ENCODE peak calls at places on chromosomes 13 and 19, in eight cellular contexts. U is fibroblast of lung, B is psoas muscle, V is tibial nerve, Q is cardiac muscle cell, O is left ventricle myocardium inferior, L is fibroblast of mammary gland, H is esophagus squamous epithelium. X is an unnamed sample.

GRCh38 chr13:89432997-89433396 is 1761.8 kb downstream of the SLITRK5 start:
- DNase-seq in U (no peak), B (no peak), V (no peak), Q (no peak), O (no peak), L (no peak), H (no peak), X (peak)

GRCh38 chr19:10454267-10454666 is 33.9 kb downstream of the PDE4A start:
- DNase-seq in U (no peak), B (no peak), V (no peak), Q (peak), O (no peak), L (peak), H (no peak), X (peak)

GRCh38 chr13:42990147-42990990 is 1.7 kb downstream of the EPSTI1 start:
- DNase-seq in U (peak), B (no peak), V (no peak), Q (peak), O (no peak), L (peak), H (no peak), X (no peak)

GRCh38 chr13:46569471-46569870 is 16.5 kb downstream of the LRCH1 start:
- DNase-seq in U (no peak), B (no peak), V (no peak), Q (no peak), O (no peak), L (no peak), H (no peak), X (no peak)

GRCh38 chr19:15282311-15282705 is 50.0 kb downstream of the BRD4 start:
- DNase-seq in U (no peak), B (no peak), V (no peak), Q (no peak), O (no peak), L (no peak), H (no peak), X (no peak)

GRCh38 chr13:65830411-65831172 is 1399.5 kb downstream of the PCDH9 start:
- DNase-seq in U (no peak), B (no peak), V (no peak), Q (no peak), O (no peak), L (no peak), H (no peak), X (no peak)

GRCh38 chr19:39411832-39412099 is 703 bp upstream of the PLEKHG2 start:
- DNase-seq in U (peak), B (peak), V (peak), Q (peak), O (peak), L (peak), H (peak), X (peak)

GRCh38 chr13:29520671-29521070 is 74.8 kb downstream of the SLC7A1 start:
- DNase-seq in U (peak), B (no peak), V (no peak), Q (no peak), O (no peak), L (peak), H (no peak), X (peak)

GRCh38 chr13:29336356-29336755 is 259.1 kb downstream of the SLC7A1 start:
- DNase-seq in U (no peak), B (no peak), V (no peak), Q (no peak), O (no peak), L (no peak), H (no peak), X (no peak)

GRCh38 chr19:17581211-17581874 is 25.9 kb downstream of the COLGALT1 start:
- DNase-seq in U (no peak), B (no peak), V (no peak), Q (no peak), O (no peak), L (no peak), H (no peak), X (peak)

GRCh38 chr19:33429891-33430673 is 56.6 kb downstream of the CEBPG start:
- DNase-seq in U (no peak), B (no peak), V (no peak), Q (no peak), O (peak), L (no peak), H (no peak), X (peak)

GRCh38 chr19:58037927-58038687 is 4.3 kb downstream of the ZSCAN1 start:
- DNase-seq in U (no peak), B (no peak), V (no peak), Q (no peak), O (no peak), L (no peak), H (no peak), X (peak)

GRCh38 chr19:46429999-46430398 is 1.3 kb upstream of the PNMA8C start:
- DNase-seq in U (no peak), B (no peak), V (no peak), Q (no peak), O (no peak), L (no peak), H (no peak), X (no peak)

GRCh38 chr19:38524994-38525634 is 91.6 kb downstream of the RYR1 start:
- DNase-seq in U (no peak), B (no peak), V (no peak), Q (no peak), O (no peak), L (no peak), H (no peak), X (peak)

GRCh38 chr13:39036212-39036611 is 1.7 kb downstream of the PROSER1 start:
- DNase-seq in U (peak), B (no peak), V (no peak), Q (peak), O (no peak), L (no peak), H (no peak), X (no peak)

GRCh38 chr13:60584976-60585375 is 188.0 kb downstream of the TDRD3 start:
- DNase-seq in U (no peak), B (no peak), V (peak), Q (no peak), O (no peak), L (peak), H (no peak), X (no peak)

GRCh38 chr13:77898097-77898496 is 20.5 kb downstream of the EDNRB start:
- DNase-seq in U (peak), B (no peak), V (no peak), Q (no peak), O (no peak), L (peak), H (no peak), X (no peak)

GRCh38 chr13:74026753-74027152 is 107.5 kb downstream of the KLF12 start:
- DNase-seq in U (no peak), B (no peak), V (no peak), Q (peak), O (no peak), L (no peak), H (no peak), X (no peak)

GRCh38 chr19:5628470-5628869 is 5.6 kb downstream of the SAFB start:
- DNase-seq in U (peak), B (no peak), V (no peak), Q (no peak), O (no peak), L (peak), H (no peak), X (no peak)

GRCh38 chr13:30006246-30006645 is 155.8 kb upstream of the UBL3 start:
- DNase-seq in U (no peak), B (no peak), V (no peak), Q (no peak), O (no peak), L (no peak), H (no peak), X (no peak)

GRCh38 chr19:33214621-33215020 is 11.0 kb downstream of the SLC7A10 start:
- DNase-seq in U (peak), B (no peak), V (no peak), Q (peak), O (no peak), L (peak), H (no peak), X (peak)

GRCh38 chr19:18895828-18896341 is at the start of gene CERS1:
- DNase-seq in U (no peak), B (no peak), V (no peak), Q (peak), O (no peak), L (no peak), H (no peak), X (peak)

GRCh38 chr13:112859128-112859816 is 109.7 kb upstream of the MCF2L start:
- DNase-seq in U (no peak), B (no peak), V (no peak), Q (no peak), O (no peak), L (no peak), H (no peak), X (no peak)

DNA sequence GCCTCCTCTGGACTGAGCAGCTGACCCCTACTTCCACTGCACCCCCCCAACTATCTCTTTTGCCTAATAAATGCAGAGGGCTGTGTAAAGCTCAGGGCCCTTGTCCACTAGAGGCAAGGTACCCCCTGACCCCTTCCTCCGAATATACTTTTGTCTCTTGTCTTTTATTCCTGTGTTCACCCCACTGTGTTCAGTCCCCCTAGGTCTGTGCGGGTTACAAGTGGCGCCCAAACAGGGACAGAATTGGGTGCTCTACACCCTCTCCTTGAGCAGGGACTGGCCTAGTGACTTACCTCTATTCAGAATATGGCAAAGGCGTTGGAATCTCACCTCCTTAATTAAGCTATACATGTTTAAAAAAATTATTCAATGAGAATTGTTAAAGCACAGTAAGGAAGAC is 15.0 kb downstream of the ZNF350 start:
- DNase-seq in U (peak), B (no peak), V (no peak), Q (no peak), O (no peak), L (peak), H (no peak), X (no peak)
- H3K4me3 ChIP-seq in U (no peak), B (no peak), V (no peak), Q (no peak), O (no peak), L (no peak), H (no peak), X (no peak)

DNA sequence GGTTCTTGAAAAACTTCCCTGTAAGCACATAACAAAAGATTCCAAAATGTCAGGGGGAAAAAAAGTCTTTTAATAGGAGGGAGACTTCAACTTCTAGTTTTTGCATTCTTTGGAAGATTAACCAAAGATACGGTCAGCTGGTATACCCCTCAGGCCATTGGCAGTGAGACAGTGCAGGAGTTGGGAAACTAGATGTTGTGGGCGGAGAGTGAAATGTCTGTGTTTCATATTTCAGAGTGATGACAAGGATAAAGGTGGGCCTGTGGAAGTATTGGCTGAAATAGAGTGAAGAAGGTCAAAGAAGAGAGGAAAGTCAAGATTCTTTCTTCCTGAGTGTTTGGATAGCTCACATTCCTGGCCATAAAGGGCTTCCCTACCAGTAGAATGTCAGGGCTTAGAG is 40.8 kb downstream of the CYP2B6 start:
- DNase-seq in U (no peak), B (no peak), V (no peak), Q (peak), O (no peak), L (no peak), H (no peak), X (no peak)
- TF ChIP-seq CTCF in U (no peak), B (no peak), V (no peak), Q (no peak), O (no peak), L (no peak), H (no peak), X (no peak)

GRCh38 chr19:50718255-50719118 is 1.1 kb downstream of the SHANK1 start:
- DNase-seq in U (no peak), B (no peak), V (no peak), Q (no peak), O (no peak), L (no peak), H (no peak), X (peak)
- H3K4me3 ChIP-seq in U (peak), B (peak), V (peak), Q (peak), O (peak), L (peak), H (peak), X (peak)

GRCh38 chr19:12872941-12873890 is 8.0 kb downstream of the DNASE2 start:
- DNase-seq in U (peak), B (peak), V (no peak), Q (no peak), O (no peak), L (peak), H (no peak), X (peak)
- TF ChIP-seq CTCF in U (no peak), B (no peak), V (no peak), Q (peak), O (no peak), L (no peak), H (no peak), X (no peak)

X was measured in osteoblast.